ENCODE peak calls at places on chromosome 3, in six cellular contexts. One of them, this sample, is unnamed.

GRCh38 chr3:180306691-180307090 is 270.0 kb upstream of the PEX5L start:
- DNase-seq in dorsolateral prefrontal cortex: peak; percentile 57
- DNase-seq in tibial artery: no peak
- DNase-seq in sigmoid colon: no peak
- DNase-seq in lung: no peak
- DNase-seq in adrenal gland: no peak
- DNase-seq in this sample: no peak

GRCh38 chr3:169562988-169563774 is 100.3 kb downstream of the MECOM start:
- DNase-seq in dorsolateral prefrontal cortex: no peak
- DNase-seq in tibial artery: no peak
- DNase-seq in sigmoid colon: no peak
- DNase-seq in lung: no peak
- DNase-seq in adrenal gland: no peak
- DNase-seq in this sample: no peak

GRCh38 chr3:16294854-16295253 is 29.8 kb downstream of the OXNAD1 start:
- DNase-seq in dorsolateral prefrontal cortex: no peak
- DNase-seq in tibial artery: no peak
- DNase-seq in sigmoid colon: no peak
- DNase-seq in lung: no peak
- DNase-seq in adrenal gland: no peak
- DNase-seq in this sample: no peak

GRCh38 chr3:14962762-14963161 is 15.4 kb downstream of the NR2C2 start:
- DNase-seq in dorsolateral prefrontal cortex: no peak
- DNase-seq in tibial artery: no peak
- DNase-seq in sigmoid colon: no peak
- DNase-seq in lung: no peak
- DNase-seq in adrenal gland: no peak
- DNase-seq in this sample: no peak

GRCh38 chr3:63508305-63508704 is 144.2 kb upstream of the SNTN start:
- DNase-seq in dorsolateral prefrontal cortex: no peak
- DNase-seq in tibial artery: no peak
- DNase-seq in sigmoid colon: no peak
- DNase-seq in lung: no peak
- DNase-seq in adrenal gland: no peak
- DNase-seq in this sample: no peak

GRCh38 chr3:117435481-117435880 is 725.9 kb downstream of the TUSC7 start:
- DNase-seq in dorsolateral prefrontal cortex: no peak
- DNase-seq in tibial artery: no peak
- DNase-seq in sigmoid colon: no peak
- DNase-seq in lung: no peak
- DNase-seq in adrenal gland: no peak
- DNase-seq in this sample: no peak

GRCh38 chr3:186935133-186935532 is 4.8 kb downstream of the ST6GAL1 start:
- DNase-seq in dorsolateral prefrontal cortex: no peak
- DNase-seq in tibial artery: no peak
- DNase-seq in sigmoid colon: no peak
- DNase-seq in lung: no peak
- DNase-seq in adrenal gland: no peak
- DNase-seq in this sample: no peak

GRCh38 chr3:173066044-173066679 is 74.9 kb downstream of the SPATA16 start:
- DNase-seq in dorsolateral prefrontal cortex: no peak
- DNase-seq in tibial artery: no peak
- DNase-seq in sigmoid colon: no peak
- DNase-seq in lung: no peak
- DNase-seq in adrenal gland: no peak
- DNase-seq in this sample: no peak

GRCh38 chr3:33578325-33579180 is 138.3 kb upstream of the UBP1 start:
- DNase-seq in dorsolateral prefrontal cortex: no peak
- DNase-seq in tibial artery: no peak
- DNase-seq in sigmoid colon: no peak
- DNase-seq in lung: no peak
- DNase-seq in adrenal gland: no peak
- DNase-seq in this sample: no peak

GRCh38 chr3:127141921-127142730 is 50.8 kb upstream of the PRR23E start:
- DNase-seq in dorsolateral prefrontal cortex: no peak
- DNase-seq in tibial artery: peak; percentile 31
- DNase-seq in sigmoid colon: peak; percentile 39
- DNase-seq in lung: peak; percentile 43
- DNase-seq in adrenal gland: peak; percentile 86
- DNase-seq in this sample: no peak

GRCh38 chr3:23094890-23095462 is 108.2 kb upstream of the UBE2E2 start:
- DNase-seq in dorsolateral prefrontal cortex: no peak
- DNase-seq in tibial artery: no peak
- DNase-seq in sigmoid colon: no peak
- DNase-seq in lung: no peak
- DNase-seq in adrenal gland: no peak
- DNase-seq in this sample: no peak

GRCh38 chr3:78848392-78849288 is 919.2 kb downstream of the ROBO1 start:
- DNase-seq in dorsolateral prefrontal cortex: no peak
- DNase-seq in tibial artery: no peak
- DNase-seq in sigmoid colon: no peak
- DNase-seq in lung: no peak
- DNase-seq in adrenal gland: no peak
- DNase-seq in this sample: no peak

GRCh38 chr3:47949979-47950378 is 66.2 kb downstream of the MAP4 start:
- DNase-seq in dorsolateral prefrontal cortex: no peak
- DNase-seq in tibial artery: no peak
- DNase-seq in sigmoid colon: no peak
- DNase-seq in lung: no peak
- DNase-seq in adrenal gland: no peak
- DNase-seq in this sample: no peak

GRCh38 chr3:127182848-127183714 is 9.8 kb upstream of the PRR23E start:
- DNase-seq in dorsolateral prefrontal cortex: peak; percentile 32
- DNase-seq in tibial artery: peak; percentile 48
- DNase-seq in sigmoid colon: peak; percentile 40
- DNase-seq in lung: no peak
- DNase-seq in adrenal gland: no peak
- DNase-seq in this sample: no peak

GRCh38 chr3:25508901-25509300 is 80.8 kb downstream of the RARB start:
- DNase-seq in dorsolateral prefrontal cortex: no peak
- DNase-seq in tibial artery: no peak
- DNase-seq in sigmoid colon: no peak
- DNase-seq in lung: no peak
- DNase-seq in adrenal gland: no peak
- DNase-seq in this sample: no peak

GRCh38 chr3:154060606-154061380 is 60.4 kb upstream of the ARHGEF26 start:
- DNase-seq in dorsolateral prefrontal cortex: no peak
- DNase-seq in tibial artery: no peak
- DNase-seq in sigmoid colon: no peak
- DNase-seq in lung: no peak
- DNase-seq in adrenal gland: no peak
- DNase-seq in this sample: peak; percentile 3

GRCh38 chr3:196948442-196949365 is 6.4 kb upstream of the NCBP2 start:
- DNase-seq in dorsolateral prefrontal cortex: no peak
- DNase-seq in tibial artery: no peak
- DNase-seq in sigmoid colon: no peak
- DNase-seq in lung: no peak
- DNase-seq in adrenal gland: no peak
- DNase-seq in this sample: no peak

GRCh38 chr3:156957715-156958114 is 131.6 kb downstream of the LEKR1 start:
- DNase-seq in dorsolateral prefrontal cortex: no peak
- DNase-seq in tibial artery: no peak
- DNase-seq in sigmoid colon: no peak
- DNase-seq in lung: no peak
- DNase-seq in adrenal gland: no peak
- DNase-seq in this sample: no peak

GRCh38 chr3:64254443-64254842 is 29.2 kb upstream of the PRICKLE2 start:
- DNase-seq in dorsolateral prefrontal cortex: no peak
- DNase-seq in tibial artery: no peak
- DNase-seq in sigmoid colon: no peak
- DNase-seq in lung: no peak
- DNase-seq in adrenal gland: no peak
- DNase-seq in this sample: no peak

GRCh38 chr3:16060358-16060852 is 114.1 kb upstream of the GALNT15 start:
- DNase-seq in dorsolateral prefrontal cortex: no peak
- DNase-seq in tibial artery: peak; percentile 89
- DNase-seq in sigmoid colon: peak; percentile 90
- DNase-seq in lung: peak; percentile 48
- DNase-seq in adrenal gland: peak; percentile 86
- DNase-seq in this sample: no peak

GRCh38 chr3:57966823-57967222 is 41.4 kb upstream of the FLNB start:
- DNase-seq in dorsolateral prefrontal cortex: no peak
- DNase-seq in tibial artery: no peak
- DNase-seq in sigmoid colon: no peak
- DNase-seq in lung: no peak
- DNase-seq in adrenal gland: no peak
- DNase-seq in this sample: no peak

GRCh38 chr3:171178714-171179113 is 152.2 kb upstream of the SLC2A2 start:
- DNase-seq in dorsolateral prefrontal cortex: no peak
- DNase-seq in tibial artery: no peak
- DNase-seq in sigmoid colon: no peak
- DNase-seq in lung: no peak
- DNase-seq in adrenal gland: no peak
- DNase-seq in this sample: no peak

GRCh38 chr3:190883973-190884832 is 21.7 kb upstream of the GMNC start:
- DNase-seq in dorsolateral prefrontal cortex: peak; percentile 45
- DNase-seq in tibial artery: no peak
- DNase-seq in sigmoid colon: no peak
- DNase-seq in lung: peak; percentile 37
- DNase-seq in adrenal gland: peak; percentile 42
- DNase-seq in this sample: no peak

GRCh38 chr3:109642042-109642441 is 304.7 kb upstream of the DPPA4 start:
- DNase-seq in dorsolateral prefrontal cortex: no peak
- DNase-seq in tibial artery: no peak
- DNase-seq in sigmoid colon: no peak
- DNase-seq in lung: no peak
- DNase-seq in adrenal gland: no peak
- DNase-seq in this sample: no peak

GRCh38 chr3:102225407-102226132 is 209.2 kb upstream of the ZPLD1 start:
- DNase-seq in dorsolateral prefrontal cortex: no peak
- DNase-seq in tibial artery: no peak
- DNase-seq in sigmoid colon: no peak
- DNase-seq in lung: no peak
- DNase-seq in adrenal gland: no peak
- DNase-seq in this sample: no peak
- H3K27ac ChIP-seq in dorsolateral prefrontal cortex: no peak overlapping the region
- H3K27ac ChIP-seq in tibial artery: no peak overlapping the region
- H3K27ac ChIP-seq in sigmoid colon: no peak overlapping the region
- H3K27ac ChIP-seq in lung: no peak overlapping the region
- H3K27ac ChIP-seq in adrenal gland: no peak overlapping the region
- H3K27ac ChIP-seq in this sample: no peak overlapping the region

DNA sequence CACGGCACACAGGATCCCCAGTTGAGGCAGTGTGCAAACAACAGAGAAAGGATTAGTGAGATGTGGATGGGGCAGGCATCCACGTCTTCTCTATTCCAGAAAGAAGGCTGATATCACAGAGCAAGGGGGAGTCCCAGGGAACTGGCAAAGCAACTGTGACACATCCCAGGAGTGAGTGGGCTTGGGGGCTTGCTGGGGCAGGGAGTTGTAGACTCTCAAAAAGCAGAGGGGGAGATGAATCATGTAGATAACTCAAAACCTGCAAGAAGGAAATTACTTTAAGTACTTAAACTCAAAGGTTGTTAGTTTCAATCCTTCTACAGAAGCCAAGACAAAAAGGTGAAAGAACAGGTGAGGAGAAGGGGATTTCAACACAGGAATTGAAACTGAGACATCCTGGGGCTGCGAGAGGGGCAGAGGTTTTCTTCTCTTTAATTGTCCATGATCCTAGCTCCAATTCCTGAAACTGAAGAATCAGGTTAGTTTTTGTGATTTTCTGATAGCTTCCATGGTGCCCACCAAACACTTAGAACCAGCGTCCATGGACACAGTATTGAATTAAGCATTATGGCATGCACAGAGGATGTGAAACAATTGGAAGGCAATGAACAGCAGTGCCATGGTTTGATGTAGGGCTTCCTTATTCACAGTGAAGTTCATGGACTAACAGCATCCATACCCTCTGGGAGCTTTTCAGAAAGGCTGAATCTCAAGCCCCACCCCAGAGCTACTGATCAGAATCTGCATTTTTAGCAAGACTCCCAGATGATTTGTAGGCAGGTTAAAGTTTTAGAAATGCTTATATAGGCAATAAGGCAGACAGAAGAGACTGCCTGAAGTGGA is 52.0 kb downstream of the CCR3 start:
- DNase-seq in dorsolateral prefrontal cortex: no peak
- DNase-seq in tibial artery: no peak
- DNase-seq in sigmoid colon: no peak
- DNase-seq in lung: no peak
- DNase-seq in adrenal gland: no peak
- DNase-seq in this sample: no peak
- H3K27ac ChIP-seq in dorsolateral prefrontal cortex: no peak overlapping the region
- H3K27ac ChIP-seq in tibial artery: no peak overlapping the region
- H3K27ac ChIP-seq in sigmoid colon: no peak overlapping the region
- H3K27ac ChIP-seq in lung: no peak overlapping the region
- H3K27ac ChIP-seq in adrenal gland: no peak overlapping the region
- H3K27ac ChIP-seq in this sample: no peak overlapping the region

GRCh38 chr3:122974764-122975162 is 52.8 kb downstream of the SEMA5B start:
- DNase-seq in dorsolateral prefrontal cortex: no peak
- DNase-seq in tibial artery: peak; percentile 86
- DNase-seq in sigmoid colon: peak; percentile 75
- DNase-seq in lung: no peak
- DNase-seq in adrenal gland: peak; percentile 35
- DNase-seq in this sample: peak; percentile 34
- H3K27ac ChIP-seq in dorsolateral prefrontal cortex: peak overlapping the region; percentile 80
- H3K27ac ChIP-seq in tibial artery: peak overlapping the region; percentile 56
- H3K27ac ChIP-seq in sigmoid colon: peak overlapping the region; percentile 80
- H3K27ac ChIP-seq in lung: no peak overlapping the region
- H3K27ac ChIP-seq in adrenal gland: peak overlapping the region; percentile 43
- H3K27ac ChIP-seq in this sample: peak overlapping the region; percentile 44

GRCh38 chr3:141440942-141441341 is 45.9 kb upstream of the RASA2 start:
- DNase-seq in dorsolateral prefrontal cortex: no peak
- DNase-seq in tibial artery: no peak
- DNase-seq in sigmoid colon: no peak
- DNase-seq in lung: no peak
- DNase-seq in adrenal gland: no peak
- DNase-seq in this sample: no peak
- H3K27ac ChIP-seq in dorsolateral prefrontal cortex: no peak overlapping the region
- H3K27ac ChIP-seq in tibial artery: peak overlapping the region; percentile 72
- H3K27ac ChIP-seq in sigmoid colon: peak overlapping the region; percentile 96
- H3K27ac ChIP-seq in lung: no peak overlapping the region
- H3K27ac ChIP-seq in adrenal gland: peak overlapping the region; percentile 45
- H3K27ac ChIP-seq in this sample: peak overlapping the region; percentile 39

GRCh38 chr3:119257654-119258410 is 17.2 kb upstream of the B4GALT4 start:
- DNase-seq in dorsolateral prefrontal cortex: no peak
- DNase-seq in tibial artery: no peak
- DNase-seq in sigmoid colon: no peak
- DNase-seq in lung: no peak
- DNase-seq in adrenal gland: no peak
- DNase-seq in this sample: no peak
- H3K27ac ChIP-seq in dorsolateral prefrontal cortex: no peak overlapping the region
- H3K27ac ChIP-seq in tibial artery: no peak overlapping the region
- H3K27ac ChIP-seq in sigmoid colon: no peak overlapping the region
- H3K27ac ChIP-seq in lung: no peak overlapping the region
- H3K27ac ChIP-seq in adrenal gland: no peak overlapping the region
- H3K27ac ChIP-seq in this sample: no peak overlapping the region